ENCODE peak calls at places on chromosomes 4 and X, in seven cellular contexts. L is stimulated activated CD4-positive, alpha-beta T cell treated with anti-CD3 and anti-CD28 coated beads, Interleukin-4, amount 100 ng/mL, for 4 hours; T is fibroblast of pulmonary artery; Y is NCI-H2029 treated with DMSO at 0.1 percent for 48 hours; C is K562; G is iPS DF 19.7; X is activated CD4-positive, alpha-beta T cell treated with anti-CD3 and anti-CD28 coated beads, Interleukin-2, amount 50 U/mL, for 1 hour. I is an unnamed sample.

GRCh38 chr4:54228064-54228527 is 997 bp upstream of the PDGFRA start:
- DNase-seq in G (no peak), X (no peak), L (peak), C (peak), T (peak), Y (no peak), I (no peak)

GRCh38 chrX:49838374-49838773 is 9.3 kb downstream of the PAGE4 start:
- DNase-seq in C (peak), G (no peak), L (no peak), X (no peak), Y (peak), T (peak), I (peak)

GRCh38 chrX:86237482-86237881 is 89.2 kb downstream of the DACH2 start:
- DNase-seq in X (no peak), Y (no peak), C (no peak), L (no peak), T (no peak), G (no peak), I (no peak)

GRCh38 chr4:11814758-11815157 is 386.1 kb upstream of the HS3ST1 start:
- DNase-seq in Y (no peak), C (no peak), L (no peak), X (no peak), G (no peak), T (peak), I (no peak)

GRCh38 chr4:72951628-72952027 is 117.9 kb downstream of the COX18 start:
- DNase-seq in X (no peak), C (no peak), L (no peak), G (no peak), T (no peak), Y (no peak), I (no peak)

GRCh38 chr4:189143255-189143654 is 797.4 kb upstream of the FRG1 start:
- DNase-seq in L (no peak), C (no peak), G (no peak), Y (no peak), T (no peak), X (no peak), I (no peak)

GRCh38 chr4:27088491-27088890 is 227.8 kb downstream of the STIM2 start:
- DNase-seq in Y (no peak), L (no peak), T (no peak), X (no peak), G (no peak), C (no peak), I (no peak)

GRCh38 chr4:79050521-79050880 is 111.3 kb upstream of the PAQR3 start:
- DNase-seq in X (no peak), Y (peak), G (no peak), T (no peak), C (no peak), L (no peak), I (no peak)

GRCh38 chr4:41322613-41323012 is 65.9 kb downstream of the UCHL1 start:
- DNase-seq in X (no peak), L (no peak), Y (no peak), G (no peak), T (no peak), C (no peak), I (no peak)

GRCh38 chr4:166546009-166546408 is 673.0 kb downstream of the TLL1 start:
- DNase-seq in C (no peak), X (no peak), L (no peak), G (no peak), T (no peak), Y (no peak), I (no peak)

GRCh38 chr4:97942951-97943350 is 200.3 kb downstream of the STPG2 start:
- DNase-seq in T (no peak), Y (no peak), X (no peak), C (no peak), G (no peak), L (no peak), I (no peak)

GRCh38 chr4:144820115-144820514 is 174.2 kb downstream of the HHIP start:
- DNase-seq in C (no peak), L (no peak), X (no peak), T (peak), Y (no peak), G (no peak), I (no peak)

GRCh38 chrX:129649268-129650182 is 5.2 kb downstream of the APLN start:
- DNase-seq in L (no peak), X (no peak), C (no peak), Y (no peak), T (peak), G (no peak), I (no peak)

GRCh38 chrX:3522016-3522690 is 175.7 kb upstream of the MXRA5 start:
- DNase-seq in X (no peak), L (no peak), Y (no peak), C (no peak), G (no peak), T (peak), I (no peak)

GRCh38 chrX:40173662-40174593 is 76.2 kb upstream of the BCOR start:
- DNase-seq in Y (peak), L (peak), T (no peak), C (no peak), X (peak), G (no peak), I (peak)

GRCh38 chrX:120774611-120775010 is 101.1 kb downstream of the CT47B1 start:
- DNase-seq in L (no peak), C (no peak), X (no peak), G (no peak), T (peak), Y (no peak), I (no peak)

GRCh38 chr4:68803013-68803412 is 12.8 kb upstream of the UGT2B10 start:
- DNase-seq in Y (no peak), G (no peak), T (no peak), C (no peak), X (no peak), L (no peak), I (no peak)

GRCh38 chr4:73434311-73434710 is 1.7 kb upstream of the AFP start:
- DNase-seq in Y (no peak), G (no peak), X (no peak), L (no peak), T (peak), C (peak), I (peak)

GRCh38 chr4:179465131-179465797 is 2023.0 kb upstream of the AGA start:
- DNase-seq in X (no peak), G (peak), T (peak), Y (no peak), L (no peak), C (no peak), I (no peak)

GRCh38 chr4:25843340-25844097 is 19.3 kb downstream of the SEL1L3 start:
- DNase-seq in X (no peak), L (no peak), C (no peak), Y (peak), T (no peak), G (no peak), I (no peak)